ENCODE peak calls at places on chromosomes 7 and 10, in seven cellular contexts. One of them, this sample, is unnamed.

GRCh38 chr7:139679731-139680594 is 97.8 kb downstream of the HIPK2 start:
- DNase-seq in GM10248: no peak
- DNase-seq in kidney epithelial cell: no peak
- DNase-seq in HepG2: peak
- DNase-seq in nephron progenitor cell: no peak
- DNase-seq in AG04450: no peak
- DNase-seq in hepatocyte: no peak
- DNase-seq in this sample: peak

GRCh38 chr10:5464521-5464920 is 34.8 kb downstream of the CALML5 start:
- DNase-seq in kidney epithelial cell: no peak
- DNase-seq in HepG2: no peak
- DNase-seq in hepatocyte: no peak
- DNase-seq in GM10248: no peak
- DNase-seq in AG04450: no peak
- DNase-seq in nephron progenitor cell: no peak
- DNase-seq in this sample: no peak

GRCh38 chr10:98402513-98402912 is 12.5 kb downstream of the PYROXD2 start:
- DNase-seq in kidney epithelial cell: no peak
- DNase-seq in nephron progenitor cell: no peak
- DNase-seq in GM10248: no peak
- DNase-seq in AG04450: no peak
- DNase-seq in HepG2: no peak
- DNase-seq in hepatocyte: no peak
- DNase-seq in this sample: no peak

GRCh38 chr10:14585287-14586193 is 189.2 kb downstream of the FAM107B start:
- DNase-seq in nephron progenitor cell: no peak
- DNase-seq in AG04450: no peak
- DNase-seq in kidney epithelial cell: no peak
- DNase-seq in GM10248: no peak
- DNase-seq in HepG2: peak
- DNase-seq in hepatocyte: no peak
- DNase-seq in this sample: no peak

GRCh38 chr7:50303894-50304157 is 690 bp upstream of the IKZF1 start:
- DNase-seq in kidney epithelial cell: no peak
- DNase-seq in AG04450: no peak
- DNase-seq in GM10248: peak
- DNase-seq in hepatocyte: peak
- DNase-seq in HepG2: no peak
- DNase-seq in nephron progenitor cell: no peak
- DNase-seq in this sample: no peak

GRCh38 chr10:62182595-62182994 is 86.0 kb downstream of the RTKN2 start:
- DNase-seq in GM10248: no peak
- DNase-seq in HepG2: no peak
- DNase-seq in AG04450: no peak
- DNase-seq in hepatocyte: no peak
- DNase-seq in nephron progenitor cell: no peak
- DNase-seq in kidney epithelial cell: no peak
- DNase-seq in this sample: no peak

GRCh38 chr10:120480065-120480600 is 23.1 kb downstream of the PLPP4 start:
- DNase-seq in hepatocyte: no peak
- DNase-seq in HepG2: no peak
- DNase-seq in GM10248: no peak
- DNase-seq in AG04450: no peak
- DNase-seq in kidney epithelial cell: no peak
- DNase-seq in nephron progenitor cell: no peak
- DNase-seq in this sample: no peak

GRCh38 chr10:97475936-97476594 is 22.2 kb downstream of the MMS19 start:
- DNase-seq in nephron progenitor cell: no peak
- DNase-seq in HepG2: no peak
- DNase-seq in AG04450: no peak
- DNase-seq in kidney epithelial cell: no peak
- DNase-seq in hepatocyte: no peak
- DNase-seq in GM10248: no peak
- DNase-seq in this sample: no peak

GRCh38 chr7:92244803-92245486 is 769 bp downstream of the KRIT1 start:
- DNase-seq in hepatocyte: no peak
- DNase-seq in HepG2: no peak
- DNase-seq in kidney epithelial cell: no peak
- DNase-seq in GM10248: no peak
- DNase-seq in AG04450: no peak
- DNase-seq in nephron progenitor cell: no peak
- DNase-seq in this sample: no peak

GRCh38 chr10:13167568-13167967 is 6.2 kb downstream of the MCM10 start:
- DNase-seq in nephron progenitor cell: no peak
- DNase-seq in kidney epithelial cell: no peak
- DNase-seq in HepG2: no peak
- DNase-seq in hepatocyte: no peak
- DNase-seq in GM10248: no peak
- DNase-seq in AG04450: no peak
- DNase-seq in this sample: no peak

GRCh38 chr7:1010226-1010625 is 27.2 kb downstream of the CYP2W1 start:
- DNase-seq in nephron progenitor cell: no peak
- DNase-seq in HepG2: no peak
- DNase-seq in hepatocyte: no peak
- DNase-seq in kidney epithelial cell: no peak
- DNase-seq in AG04450: no peak
- DNase-seq in GM10248: no peak
- DNase-seq in this sample: no peak

GRCh38 chr7:81014266-81014665 is 95.4 kb upstream of the SEMA3C start:
- DNase-seq in HepG2: no peak
- DNase-seq in GM10248: no peak
- DNase-seq in hepatocyte: no peak
- DNase-seq in AG04450: no peak
- DNase-seq in kidney epithelial cell: no peak
- DNase-seq in nephron progenitor cell: no peak
- DNase-seq in this sample: no peak

GRCh38 chr10:25501912-25502311 is 327.1 kb downstream of the GPR158 start:
- DNase-seq in hepatocyte: peak
- DNase-seq in GM10248: no peak
- DNase-seq in HepG2: no peak
- DNase-seq in AG04450: no peak
- DNase-seq in nephron progenitor cell: no peak
- DNase-seq in kidney epithelial cell: no peak
- DNase-seq in this sample: no peak

GRCh38 chr7:7424151-7424873 is 111.4 kb downstream of the COL28A1 start:
- DNase-seq in AG04450: no peak
- DNase-seq in GM10248: peak
- DNase-seq in hepatocyte: peak
- DNase-seq in HepG2: peak
- DNase-seq in kidney epithelial cell: no peak
- DNase-seq in nephron progenitor cell: peak
- DNase-seq in this sample: peak

GRCh38 chr7:27434729-27435400 is 192.3 kb downstream of the EVX1 start:
- DNase-seq in HepG2: no peak
- DNase-seq in GM10248: no peak
- DNase-seq in AG04450: no peak
- DNase-seq in hepatocyte: no peak
- DNase-seq in kidney epithelial cell: no peak
- DNase-seq in nephron progenitor cell: no peak
- DNase-seq in this sample: no peak
- TF ChIP-seq CTCF in HepG2: no peak
- TF ChIP-seq CTCF in GM10248: no peak
- TF ChIP-seq CTCF in AG04450: peak
- TF ChIP-seq CTCF in hepatocyte: peak
- TF ChIP-seq CTCF in kidney epithelial cell: no peak
- TF ChIP-seq CTCF in nephron progenitor cell: no peak
- TF ChIP-seq CTCF in this sample: peak

DNA sequence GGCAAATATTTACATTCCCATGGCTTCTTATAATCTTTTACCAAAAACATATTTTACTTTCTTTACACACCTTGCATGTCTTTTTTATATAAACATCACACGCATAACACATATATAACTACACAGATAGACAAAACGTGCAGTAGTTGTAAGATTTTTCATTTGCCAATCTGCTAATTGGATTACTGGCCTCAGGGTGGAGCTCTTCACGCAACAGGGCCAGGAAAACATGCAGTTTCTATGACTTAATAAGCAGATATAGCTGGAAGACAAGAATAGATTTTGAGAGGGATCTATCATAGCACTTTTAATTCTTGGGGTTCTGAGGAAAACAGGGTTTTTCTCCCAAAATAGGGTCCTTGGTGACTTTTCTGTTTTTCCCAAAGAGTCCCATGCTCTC is 12.7 kb downstream of the ACADSB start:
- DNase-seq in AG04450: no peak
- DNase-seq in kidney epithelial cell: no peak
- DNase-seq in nephron progenitor cell: no peak
- DNase-seq in hepatocyte: peak
- DNase-seq in GM10248: no peak
- DNase-seq in HepG2: peak
- DNase-seq in this sample: no peak
- TF ChIP-seq CTCF in AG04450: peak
- TF ChIP-seq CTCF in kidney epithelial cell: peak
- TF ChIP-seq CTCF in nephron progenitor cell: peak
- TF ChIP-seq CTCF in hepatocyte: peak
- TF ChIP-seq CTCF in GM10248: peak
- TF ChIP-seq CTCF in HepG2: peak
- TF ChIP-seq CTCF in this sample: peak

DNA sequence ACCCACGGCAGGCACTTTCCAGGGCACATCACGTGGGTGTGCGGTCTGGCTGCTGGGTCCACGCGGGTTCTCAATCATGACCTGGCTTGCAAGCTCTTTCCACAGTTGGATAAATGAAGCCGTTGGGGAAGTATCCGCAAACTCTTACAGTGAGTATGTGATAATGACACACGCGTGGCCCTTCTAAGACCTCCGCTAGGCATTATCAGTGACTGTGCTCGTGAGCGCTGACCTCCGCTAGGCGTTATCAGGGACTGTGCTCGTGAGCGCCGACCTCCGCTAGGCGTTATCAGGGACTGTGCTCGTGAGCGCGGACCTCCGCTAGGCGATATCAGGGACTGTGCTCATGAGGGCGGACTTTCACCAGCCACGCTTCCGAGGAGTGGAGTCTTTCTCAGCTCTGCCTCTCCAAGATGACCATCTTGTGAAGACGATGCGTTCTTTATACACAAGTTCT is 107.0 kb downstream of the WDR37 start:
- DNase-seq in AG04450: no peak
- DNase-seq in HepG2: no peak
- DNase-seq in kidney epithelial cell: no peak
- DNase-seq in GM10248: no peak
- DNase-seq in nephron progenitor cell: no peak
- DNase-seq in hepatocyte: no peak
- DNase-seq in this sample: no peak
- TF ChIP-seq CTCF in AG04450: no peak
- TF ChIP-seq CTCF in HepG2: no peak
- TF ChIP-seq CTCF in kidney epithelial cell: no peak
- TF ChIP-seq CTCF in GM10248: no peak
- TF ChIP-seq CTCF in nephron progenitor cell: no peak
- TF ChIP-seq CTCF in hepatocyte: no peak
- TF ChIP-seq CTCF in this sample: no peak

DNA sequence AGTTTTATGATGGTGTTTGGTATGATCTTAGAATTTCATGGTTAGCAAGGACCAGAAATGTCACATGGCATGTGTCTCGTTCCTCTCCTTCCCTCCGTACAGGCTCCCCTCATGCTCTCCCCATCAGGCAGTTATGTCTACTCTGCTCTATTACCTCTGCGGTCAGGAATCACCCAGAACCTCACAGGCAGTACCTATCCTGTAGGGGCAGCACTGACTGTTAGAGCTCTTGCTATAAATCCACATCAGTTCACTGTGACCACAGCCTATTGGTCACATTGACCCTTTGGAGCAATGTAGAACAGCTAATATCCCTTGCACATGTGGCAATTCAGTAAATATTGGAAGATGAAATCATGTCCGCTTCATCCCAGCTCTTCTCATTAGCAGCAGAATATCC is 151.8 kb downstream of the WNT2 start:
- DNase-seq in nephron progenitor cell: no peak
- DNase-seq in AG04450: no peak
- DNase-seq in hepatocyte: no peak
- DNase-seq in HepG2: peak
- DNase-seq in kidney epithelial cell: no peak
- DNase-seq in GM10248: no peak
- DNase-seq in this sample: peak
- TF ChIP-seq CTCF in nephron progenitor cell: no peak
- TF ChIP-seq CTCF in AG04450: no peak
- TF ChIP-seq CTCF in hepatocyte: no peak
- TF ChIP-seq CTCF in HepG2: no peak
- TF ChIP-seq CTCF in kidney epithelial cell: no peak
- TF ChIP-seq CTCF in GM10248: no peak
- TF ChIP-seq CTCF in this sample: no peak

DNA sequence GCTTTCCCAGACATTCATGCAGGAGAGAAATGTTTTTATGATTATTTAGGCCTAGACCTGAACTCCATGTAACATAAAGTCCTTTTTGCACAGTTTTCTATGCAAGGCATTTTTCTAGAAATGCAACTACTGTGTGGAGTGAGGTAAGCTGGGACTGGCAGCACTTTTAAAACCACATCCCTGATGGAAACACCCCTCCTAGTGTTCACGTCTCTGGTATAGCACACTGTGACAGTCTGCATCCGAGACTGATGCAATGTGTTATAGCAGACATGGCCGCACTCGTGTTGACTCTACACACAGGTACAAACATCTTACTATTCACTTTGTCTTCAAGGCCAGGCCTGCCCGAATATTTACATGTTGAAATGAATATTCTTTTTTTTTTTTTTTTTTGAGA is 19.3 kb upstream of the ERCC6 start:
- DNase-seq in HepG2: no peak
- DNase-seq in hepatocyte: no peak
- DNase-seq in nephron progenitor cell: no peak
- DNase-seq in AG04450: no peak
- DNase-seq in kidney epithelial cell: no peak
- DNase-seq in GM10248: no peak
- DNase-seq in this sample: no peak
- TF ChIP-seq CTCF in HepG2: no peak
- TF ChIP-seq CTCF in hepatocyte: no peak
- TF ChIP-seq CTCF in nephron progenitor cell: no peak
- TF ChIP-seq CTCF in AG04450: no peak
- TF ChIP-seq CTCF in kidney epithelial cell: no peak
- TF ChIP-seq CTCF in GM10248: no peak
- TF ChIP-seq CTCF in this sample: no peak

GRCh38 chr7:123289200-123289599 is 89.4 kb upstream of the SLC13A1 start:
- DNase-seq in hepatocyte: no peak
- DNase-seq in nephron progenitor cell: no peak
- DNase-seq in GM10248: no peak
- DNase-seq in HepG2: no peak
- DNase-seq in kidney epithelial cell: no peak
- DNase-seq in AG04450: no peak
- DNase-seq in this sample: no peak

GRCh38 chr7:123283373-123283772 is 83.6 kb upstream of the SLC13A1 start:
- DNase-seq in nephron progenitor cell: no peak
- DNase-seq in kidney epithelial cell: no peak
- DNase-seq in hepatocyte: no peak
- DNase-seq in HepG2: no peak
- DNase-seq in AG04450: no peak
- DNase-seq in GM10248: no peak
- DNase-seq in this sample: no peak

GRCh38 chr7:123282181-123282580 is 82.4 kb upstream of the SLC13A1 start:
- DNase-seq in hepatocyte: no peak
- DNase-seq in GM10248: no peak
- DNase-seq in nephron progenitor cell: no peak
- DNase-seq in AG04450: no peak
- DNase-seq in HepG2: no peak
- DNase-seq in kidney epithelial cell: no peak
- DNase-seq in this sample: peak

GRCh38 chr7:123285076-123285700 is 85.4 kb upstream of the SLC13A1 start:
- DNase-seq in nephron progenitor cell: no peak
- DNase-seq in hepatocyte: no peak
- DNase-seq in GM10248: no peak
- DNase-seq in AG04450: no peak
- DNase-seq in HepG2: no peak
- DNase-seq in kidney epithelial cell: no peak
- DNase-seq in this sample: no peak
- TF ChIP-seq CTCF in nephron progenitor cell: no peak
- TF ChIP-seq CTCF in hepatocyte: no peak
- TF ChIP-seq CTCF in GM10248: peak
- TF ChIP-seq CTCF in AG04450: no peak
- TF ChIP-seq CTCF in HepG2: no peak
- TF ChIP-seq CTCF in kidney epithelial cell: no peak
- TF ChIP-seq CTCF in this sample: no peak

This sample was measured in Caco-2.